ENCODE peak calls at places on chromosomes 4 and X, in five cellular contexts. One of them, this sample, is unnamed. For H3K4me1, the result is how much of the 10 kb centered on the place peaks cover.

GRCh38 chrX:129359269-129359668 is 164.0 kb downstream of the SMARCA1 start:
- DNase-seq in H1: no peak
- DNase-seq in HepG2: peak
- DNase-seq in GM12878: no peak
- DNase-seq in K562: no peak
- DNase-seq in this sample: no peak

GRCh38 chrX:45001038-45001437 is 128.1 kb downstream of the KDM6A start:
- DNase-seq in HepG2: no peak
- DNase-seq in K562: no peak
- DNase-seq in H1: no peak
- DNase-seq in GM12878: no peak
- DNase-seq in this sample: no peak

GRCh38 chr4:91840359-91840758 is 463.4 kb upstream of the GRID2 start:
- DNase-seq in K562: no peak
- DNase-seq in H1: no peak
- DNase-seq in HepG2: peak
- DNase-seq in GM12878: no peak
- DNase-seq in this sample: no peak

GRCh38 chr4:105145913-105146285 is 777 bp upstream of the TET2 start:
- DNase-seq in K562: no peak
- DNase-seq in GM12878: no peak
- DNase-seq in H1: peak
- DNase-seq in HepG2: no peak
- DNase-seq in this sample: no peak

GRCh38 chr4:18593297-18594002 is 571.9 kb upstream of the LCORL start:
- DNase-seq in K562: peak
- DNase-seq in GM12878: peak
- DNase-seq in HepG2: peak
- DNase-seq in H1: peak
- DNase-seq in this sample: peak

GRCh38 chrX:110045988-110046387 is 43.1 kb downstream of the TMEM164 start:
- DNase-seq in K562: no peak
- DNase-seq in HepG2: peak
- DNase-seq in H1: no peak
- DNase-seq in GM12878: no peak
- DNase-seq in this sample: no peak

GRCh38 chrX:155966876-155967275 is 30.6 kb upstream of the IL9R start:
- DNase-seq in K562: peak
- DNase-seq in HepG2: peak
- DNase-seq in GM12878: peak
- DNase-seq in H1: peak
- DNase-seq in this sample: peak

GRCh38 chr4:137909910-137910309 is 332.2 kb downstream of the SLC7A11 start:
- DNase-seq in GM12878: no peak
- DNase-seq in HepG2: no peak
- DNase-seq in H1: peak
- DNase-seq in K562: no peak
- DNase-seq in this sample: no peak

GRCh38 chr4:154433543-154433942 is 58.1 kb downstream of the DCHS2 start:
- DNase-seq in K562: no peak
- DNase-seq in GM12878: no peak
- DNase-seq in HepG2: no peak
- DNase-seq in H1: no peak
- DNase-seq in this sample: no peak

GRCh38 chr4:106775636-106776035 is 260.5 kb downstream of the DKK2 start:
- DNase-seq in GM12878: no peak
- DNase-seq in H1: no peak
- DNase-seq in K562: no peak
- DNase-seq in HepG2: peak
- DNase-seq in this sample: no peak

GRCh38 chrX:65697915-65698796 is 30.7 kb downstream of the MSN start:
- DNase-seq in H1: no peak
- DNase-seq in HepG2: no peak
- DNase-seq in GM12878: peak
- DNase-seq in K562: peak
- DNase-seq in this sample: no peak

GRCh38 chr4:95528388-95528787 is 20.4 kb downstream of the UNC5C start:
- DNase-seq in GM12878: no peak
- DNase-seq in H1: no peak
- DNase-seq in K562: no peak
- DNase-seq in HepG2: no peak
- DNase-seq in this sample: no peak

GRCh38 chr4:168748807-168749206 is 252.0 kb downstream of the PALLD start:
- DNase-seq in GM12878: no peak
- DNase-seq in HepG2: no peak
- DNase-seq in H1: no peak
- DNase-seq in K562: no peak
- DNase-seq in this sample: no peak

GRCh38 chrX:115058276-115058675 is 40.9 kb upstream of the IL13RA2 start:
- DNase-seq in GM12878: no peak
- DNase-seq in K562: no peak
- DNase-seq in H1: no peak
- DNase-seq in HepG2: no peak
- DNase-seq in this sample: no peak

GRCh38 chr4:174517502-174517901 is 4.8 kb downstream of the HPGD start:
- DNase-seq in GM12878: no peak
- DNase-seq in HepG2: no peak
- DNase-seq in K562: no peak
- DNase-seq in H1: no peak
- DNase-seq in this sample: no peak

GRCh38 chr4:170940043-170940724 is 850.4 kb upstream of the AADAT start:
- DNase-seq in GM12878: no peak
- DNase-seq in K562: no peak
- DNase-seq in H1: no peak
- DNase-seq in HepG2: no peak
- DNase-seq in this sample: no peak

GRCh38 chr4:6769138-6769983 is 13.2 kb upstream of the KIAA0232 start:
- DNase-seq in GM12878: no peak
- DNase-seq in HepG2: no peak
- DNase-seq in K562: no peak
- DNase-seq in H1: no peak
- DNase-seq in this sample: no peak

GRCh38 chrX:45404206-45404605 is 203.5 kb upstream of the DIPK2B start:
- DNase-seq in K562: no peak
- DNase-seq in HepG2: no peak
- DNase-seq in H1: no peak
- DNase-seq in GM12878: no peak
- DNase-seq in this sample: no peak

GRCh38 chrX:13398073-13398823 is 78.4 kb upstream of the ATXN3L start:
- DNase-seq in K562: peak
- DNase-seq in HepG2: peak
- DNase-seq in GM12878: no peak
- DNase-seq in H1: no peak
- DNase-seq in this sample: peak

GRCh38 chr4:170198742-170199141 is 109.0 kb upstream of the AADAT start:
- DNase-seq in GM12878: no peak
- DNase-seq in HepG2: no peak
- DNase-seq in K562: no peak
- DNase-seq in H1: no peak
- DNase-seq in this sample: peak

GRCh38 chr4:134780244-134780643 is 578.7 kb upstream of the PABPC4L start:
- DNase-seq in GM12878: no peak
- DNase-seq in K562: no peak
- DNase-seq in H1: no peak
- DNase-seq in HepG2: no peak
- DNase-seq in this sample: no peak

GRCh38 chr4:171812377-171813194 is 618 bp upstream of the GALNTL6 start:
- DNase-seq in K562: no peak
- DNase-seq in H1: no peak
- DNase-seq in GM12878: no peak
- DNase-seq in HepG2: no peak
- DNase-seq in this sample: no peak

GRCh38 chr4:180828455-180829018 is 1414.7 kb upstream of the TENM3 start:
- DNase-seq in GM12878: no peak
- DNase-seq in K562: no peak
- DNase-seq in HepG2: peak
- DNase-seq in H1: no peak
- DNase-seq in this sample: peak

GRCh38 chr4:34181311-34181808 is 2063.0 kb downstream of the ARAP2 start:
- DNase-seq in H1: no peak
- DNase-seq in K562: no peak
- DNase-seq in GM12878: no peak
- DNase-seq in HepG2: no peak
- DNase-seq in this sample: peak

GRCh38 chr4:46931981-46932380 is 22.9 kb upstream of the COX7B2 start:
- DNase-seq in K562: no peak
- DNase-seq in GM12878: peak
- DNase-seq in H1: no peak
- DNase-seq in HepG2: peak
- DNase-seq in this sample: no peak

GRCh38 chr4:5940470-5941203 is 47.8 kb upstream of the CRMP1 start:
- DNase-seq in HepG2: peak
- DNase-seq in K562: peak
- DNase-seq in GM12878: no peak
- DNase-seq in H1: no peak
- DNase-seq in this sample: peak

GRCh38 chr4:78481180-78481579 is 70.4 kb upstream of the ANXA3 start:
- DNase-seq in HepG2: no peak
- DNase-seq in K562: no peak
- DNase-seq in H1: no peak
- DNase-seq in GM12878: no peak
- DNase-seq in this sample: no peak

GRCh38 chr4:112231779-112232713 is at the start of gene AP1AR:
- DNase-seq in HepG2: peak
- DNase-seq in GM12878: peak
- DNase-seq in H1: peak
- DNase-seq in K562: peak
- DNase-seq in this sample: peak

GRCh38 chr4:122716825-122717448 is 15.6 kb upstream of the BBS12 start:
- DNase-seq in HepG2: peak
- DNase-seq in K562: peak
- DNase-seq in H1: peak
- DNase-seq in GM12878: no peak
- DNase-seq in this sample: peak

GRCh38 chr4:75672461-75673026 is 667 bp downstream of the G3BP2 start:
- DNase-seq in GM12878: peak
- DNase-seq in H1: peak
- DNase-seq in HepG2: peak
- DNase-seq in K562: peak
- DNase-seq in this sample: peak

GRCh38 chr4:118867311-118868067 is 21.2 kb upstream of the SYNPO2 start:
- DNase-seq in H1: no peak
- DNase-seq in K562: no peak
- DNase-seq in GM12878: no peak
- DNase-seq in HepG2: no peak
- DNase-seq in this sample: no peak

GRCh38 chr4:48047421-48047844 is 30.9 kb downstream of the NIPAL1 start:
- DNase-seq in H1: no peak
- DNase-seq in K562: no peak
- DNase-seq in HepG2: no peak
- DNase-seq in GM12878: peak
- DNase-seq in this sample: no peak
- H3K4me1 ChIP-seq in H1: under half
- H3K4me1 ChIP-seq in K562: under half
- H3K4me1 ChIP-seq in HepG2: under half
- H3K4me1 ChIP-seq in GM12878: half or more
- H3K4me1 ChIP-seq in this sample: under half

GRCh38 chr4:147581601-147582350 is 35.4 kb upstream of the TMEM184C start:
- DNase-seq in K562: peak
- DNase-seq in H1: peak
- DNase-seq in HepG2: no peak
- DNase-seq in GM12878: no peak
- DNase-seq in this sample: no peak

GRCh38 chr4:147578611-147579010 is 38.6 kb upstream of the TMEM184C start:
- DNase-seq in HepG2: no peak
- DNase-seq in GM12878: no peak
- DNase-seq in K562: no peak
- DNase-seq in H1: no peak
- DNase-seq in this sample: no peak

GRCh38 chr4:147576084-147576483 is 41.1 kb upstream of the TMEM184C start:
- DNase-seq in GM12878: no peak
- DNase-seq in HepG2: no peak
- DNase-seq in H1: no peak
- DNase-seq in K562: no peak
- DNase-seq in this sample: no peak

GRCh38 chr4:147580396-147580795 is 36.8 kb upstream of the TMEM184C start:
- DNase-seq in H1: peak
- DNase-seq in HepG2: no peak
- DNase-seq in GM12878: no peak
- DNase-seq in K562: no peak
- DNase-seq in this sample: no peak

DNA sequence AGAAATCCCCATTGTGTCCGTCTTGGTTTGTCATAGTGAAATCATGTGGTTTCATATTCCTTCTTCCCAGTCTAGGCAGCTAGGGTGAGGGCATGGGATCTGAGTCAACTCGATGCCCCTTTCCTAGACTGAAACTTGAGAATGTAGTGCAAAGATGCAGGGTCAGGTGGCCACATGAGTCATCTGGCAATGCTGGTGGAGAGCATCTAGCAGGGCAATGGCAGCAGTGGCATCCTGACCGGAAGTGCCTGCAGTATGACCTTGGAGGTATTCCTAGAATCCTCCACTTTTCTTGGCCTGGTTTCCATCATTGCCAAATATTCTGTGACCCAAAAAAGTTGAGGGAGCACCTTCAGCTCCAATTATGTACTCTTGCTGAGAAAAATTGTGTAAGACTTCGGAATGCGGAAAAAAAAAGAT is 39.1 kb upstream of the TMEM184C start:
- DNase-seq in H1: no peak
- DNase-seq in GM12878: no peak
- DNase-seq in K562: no peak
- DNase-seq in HepG2: peak
- DNase-seq in this sample: peak
- TF ChIP-seq ATF3 in H1: no peak
- TF ChIP-seq ATF3 in GM12878: no peak
- TF ChIP-seq ATF3 in K562: no peak
- TF ChIP-seq ATF3 in HepG2: no peak
- TF ChIP-seq ATF3 in this sample: no peak

GRCh38 chr4:140575489-140575888 is 6.7 kb upstream of the UCP1 start:
- DNase-seq in H1: no peak
- DNase-seq in K562: no peak
- DNase-seq in GM12878: no peak
- DNase-seq in HepG2: no peak
- DNase-seq in this sample: no peak

GRCh38 chr4:140581078-140581477 is 12.3 kb upstream of the UCP1 start:
- DNase-seq in H1: no peak
- DNase-seq in HepG2: no peak
- DNase-seq in K562: no peak
- DNase-seq in GM12878: no peak
- DNase-seq in this sample: no peak

GRCh38 chr4:140579278-140579677 is 10.5 kb upstream of the UCP1 start:
- DNase-seq in H1: no peak
- DNase-seq in HepG2: no peak
- DNase-seq in GM12878: no peak
- DNase-seq in K562: no peak
- DNase-seq in this sample: no peak
- TF ChIP-seq MAX in H1: peak
- TF ChIP-seq MAX in HepG2: no peak
- TF ChIP-seq MAX in GM12878: no peak
- TF ChIP-seq MAX in K562: no peak
- TF ChIP-seq MAX in this sample: no peak

DNA sequence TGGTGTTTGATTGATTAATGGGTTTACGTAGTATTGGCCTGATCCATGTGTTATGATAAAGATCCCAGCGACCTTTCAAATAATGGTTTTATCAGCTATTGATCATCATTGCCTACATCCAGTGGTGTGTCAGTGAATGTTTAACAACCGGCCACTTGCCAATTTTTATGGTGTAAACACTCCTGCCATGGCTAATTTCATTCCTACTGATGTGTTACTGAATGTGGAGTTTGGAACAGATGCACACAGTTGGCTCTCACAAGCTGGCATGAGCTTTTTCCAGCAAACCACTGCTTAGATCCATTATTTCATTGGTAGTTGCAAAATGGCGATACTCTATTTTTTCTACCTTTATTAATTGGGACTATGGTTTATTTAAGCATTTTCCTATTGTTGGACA is 139.9 kb downstream of the REPS2 start:
- DNase-seq in H1: no peak
- DNase-seq in K562: no peak
- DNase-seq in GM12878: no peak
- DNase-seq in HepG2: no peak
- DNase-seq in this sample: no peak
- H3K4me1 ChIP-seq in H1: under half
- H3K4me1 ChIP-seq in K562: under half
- H3K4me1 ChIP-seq in GM12878: under half
- H3K4me1 ChIP-seq in HepG2: under half
- H3K4me1 ChIP-seq in this sample: under half

This sample was measured in HCT116.